ENCODE peak calls at places on chromosome 13, in four cellular contexts. I, F, V and R are unnamed samples.

GRCh38 chr13:52652980-52653303 is 306 bp downstream of the SUGT1 start:
- DNase-seq in V (peak), F (no peak), I (no peak), R (no peak)

GRCh38 chr13:73908809-73909208 is 225.4 kb downstream of the KLF12 start:
- DNase-seq in I (no peak), V (no peak), F (no peak), R (no peak)

GRCh38 chr13:30125422-30126073 is 181.8 kb downstream of the KATNAL1 start:
- DNase-seq in V (no peak), F (no peak), I (no peak), R (no peak)

GRCh38 chr13:96844195-96844594 is 150.1 kb downstream of the OXGR1 start:
- DNase-seq in F (no peak), I (no peak), V (no peak), R (no peak)

GRCh38 chr13:88979465-88980180 is 1308.5 kb downstream of the SLITRK5 start:
- DNase-seq in F (no peak), V (no peak), I (no peak), R (no peak)

GRCh38 chr13:37194428-37194861 is 89.0 kb upstream of the CSNK1A1L start:
- DNase-seq in I (no peak), V (no peak), F (no peak), R (no peak)

GRCh38 chr13:93736111-93736510 is 509.5 kb downstream of the GPC6 start:
- DNase-seq in I (no peak), V (no peak), F (no peak), R (no peak)

GRCh38 chr13:114053026-114053425 is 79.2 kb upstream of the C13orf46 start:
- DNase-seq in F (no peak), I (no peak), V (no peak), R (no peak)

GRCh38 chr13:60397693-60398437 is 845 bp downstream of the TDRD3 start:
- DNase-seq in I (no peak), V (no peak), F (no peak), R (no peak)

GRCh38 chr13:76848596-76848995 is 37.6 kb downstream of the KCTD12 start:
- DNase-seq in V (no peak), F (no peak), I (no peak), R (no peak)

GRCh38 chr13:105165449-105166125 is 1369.9 kb downstream of the EFNB2 start:
- DNase-seq in I (peak), V (no peak), F (no peak), R (no peak)

GRCh38 chr13:113610266-113610665 is 25.7 kb downstream of the TFDP1 start:
- DNase-seq in I (no peak), F (no peak), V (no peak), R (no peak)

GRCh38 chr13:94886191-94886590 is 173.8 kb upstream of the SOX21 start:
- DNase-seq in V (no peak), I (no peak), F (no peak), R (no peak)

GRCh38 chr13:94352057-94352456 is 127.4 kb downstream of the DCT start:
- DNase-seq in I (no peak), V (no peak), F (no peak), R (no peak)

GRCh38 chr13:41720839-41721561 is 239.9 kb downstream of the VWA8 start:
- DNase-seq in V (no peak), F (no peak), I (no peak), R (no peak)
- TF ChIP-seq SP1 in V (no peak), F (no peak), I (no peak), R (no peak)

GRCh38 chr13:110593430-110594130 is 21.8 kb upstream of the NAXD start:
- DNase-seq in F (no peak), I (no peak), V (peak), R (peak)
- TF ChIP-seq EGR1 in F (no peak), I (no peak), V (no peak), R (no peak)

GRCh38 chr13:110266431-110266809 is 40.5 kb downstream of the COL4A1 start:
- DNase-seq in I (no peak), V (no peak), F (no peak), R (no peak)
- TF ChIP-seq SP1 in I (no peak), V (no peak), F (no peak), R (no peak)

GRCh38 chr13:59038824-59039223 is 1124.9 kb downstream of the DIAPH3 start:
- DNase-seq in F (no peak), V (no peak), I (no peak), R (no peak)
- TF ChIP-seq EGR1 in F (no peak), V (no peak), I (no peak), R (no peak)

GRCh38 chr13:109036091-109036490 is 406.7 kb downstream of the MYO16 start:
- DNase-seq in V (no peak), F (no peak), I (no peak), R (no peak)
- TF ChIP-seq SP1 in V (no peak), F (no peak), I (no peak), R (no peak)

DNA sequence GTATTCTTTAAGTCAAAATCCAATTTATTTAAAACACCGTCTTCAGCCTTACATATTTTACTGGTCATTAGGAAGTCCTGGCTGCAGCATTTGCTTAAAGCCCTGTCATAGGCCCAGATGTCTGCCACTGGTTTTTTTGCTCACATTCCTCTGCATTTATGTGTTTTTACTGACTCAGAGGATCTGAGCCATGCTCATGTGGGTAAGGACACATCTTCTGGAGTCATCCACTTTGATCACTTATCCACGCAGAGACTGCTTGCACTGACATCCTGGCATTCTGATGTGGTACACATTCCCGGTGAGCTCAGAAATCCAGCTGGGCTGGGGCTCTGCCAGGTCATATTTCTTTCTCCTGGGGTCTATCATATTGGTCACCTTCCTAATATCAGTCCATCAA is 531.7 kb upstream of the ARGLU1 start:
- DNase-seq in V (no peak), F (no peak), I (no peak), R (no peak)
- TF ChIP-seq EGR1 in V (no peak), F (no peak), I (no peak), R (no peak)

GRCh38 chr13:45120967-45121366 is 657 bp downstream of the GTF2F2 start:
- DNase-seq in V (no peak), I (no peak), F (no peak), R (no peak)
- TF ChIP-seq SP1 in V (no peak), I (no peak), F (no peak), R (no peak)

DNA sequence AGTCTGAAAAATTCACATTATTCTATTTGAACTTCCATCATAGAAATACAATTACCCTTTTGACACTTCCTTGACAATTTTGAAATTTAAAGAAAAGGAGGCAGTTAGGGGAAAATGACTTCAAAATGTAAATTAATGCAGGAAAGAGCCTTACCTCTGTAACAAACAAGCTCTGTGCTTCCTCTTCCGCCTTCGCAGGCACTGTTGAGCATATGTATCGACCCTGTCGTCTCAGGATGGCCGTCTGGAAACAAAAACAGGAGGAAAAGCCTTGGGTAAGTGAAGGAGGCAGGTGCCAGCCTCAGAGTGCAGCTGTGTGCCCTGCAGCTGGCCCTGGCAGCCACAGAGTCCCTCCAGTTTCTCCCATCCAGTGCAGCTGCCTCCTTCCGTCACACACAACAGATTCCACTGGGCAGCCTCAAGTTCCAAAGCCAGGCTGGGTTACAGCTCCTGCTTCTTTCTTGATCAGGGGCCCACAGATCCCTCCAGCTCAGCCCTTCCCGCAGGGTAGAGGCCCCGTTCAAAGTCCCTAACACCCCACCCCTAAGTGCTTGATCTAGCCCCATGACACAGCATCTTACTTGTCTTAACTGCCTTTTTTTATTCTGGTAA is 47.7 kb downstream of the DOCK9 start:
- DNase-seq in F (no peak), I (no peak), V (no peak), R (no peak)
- TF ChIP-seq EGR1 in F (no peak), I (no peak), V (no peak), R (no peak)

GRCh38 chr13:40235160-40235796 is 431.2 kb downstream of the FOXO1 start:
- DNase-seq in F (no peak), V (no peak), I (no peak), R (no peak)
- TF ChIP-seq SP1 in F (no peak), V (no peak), I (no peak), R (no peak)